ENCODE peak calls at places on chromosomes 11 and 22, in ten cellular contexts. T, Z, I, S, F, B, J, H, C and A are unnamed samples.

GRCh38 chr22:21652547-21653545 is 10.7 kb downstream of the SDF2L1 start:
- DNase-seq in T (no peak), Z (no peak), I (no peak), S (no peak), F (no peak), B (no peak), J (no peak), H (no peak), C (no peak), A (no peak)

GRCh38 chr22:20256562-20257473 is 11.3 kb downstream of the RTN4R start:
- DNase-seq in T (no peak), Z (no peak), I (no peak), S (no peak), F (no peak), B (no peak), J (no peak), H (no peak), C (no peak), A (no peak)

GRCh38 chr11:36258730-36259360 is 30.4 kb downstream of the COMMD9 start:
- DNase-seq in T (peak; percentile 56), Z (peak; percentile 65), I (peak; percentile 58), S (peak; percentile 88), F (peak; percentile 57), B (no peak), J (no peak), H (no peak), C (peak; percentile 58), A (no peak)

GRCh38 chr11:26286472-26287066 is 45.4 kb upstream of the ANO3 start:
- DNase-seq in T (no peak), Z (no peak), I (peak; percentile 49), S (peak; percentile 52), F (no peak), B (no peak), J (no peak), H (no peak), C (no peak), A (no peak)

GRCh38 chr11:114233755-114234154 is 62.4 kb upstream of the NNMT start:
- DNase-seq in T (no peak), Z (no peak), I (peak; percentile 67), S (peak; percentile 35), F (peak; percentile 18), B (no peak), J (no peak), H (no peak), C (no peak), A (no peak)

GRCh38 chr22:40044870-40045834 is 50.4 kb downstream of the FAM83F start:
- DNase-seq in T (peak; percentile 45), Z (peak; percentile 69), I (peak; percentile 75), S (peak; percentile 59), F (no peak), B (peak; percentile 65), J (peak; percentile 72), H (no peak), C (peak; percentile 56), A (peak; percentile 70)

GRCh38 chr11:67732045-67732787 is 57.8 kb upstream of the ALDH3B2 start:
- DNase-seq in T (no peak), Z (peak; percentile 86), I (peak; percentile 84), S (peak; percentile 80), F (no peak), B (peak; percentile 49), J (peak; percentile 25), H (peak; percentile 76), C (peak; percentile 13), A (peak; percentile 1)

GRCh38 chr11:102727890-102728289 is 3.1 kb upstream of the MMP8 start:
- DNase-seq in T (no peak), Z (no peak), I (no peak), S (no peak), F (no peak), B (no peak), J (no peak), H (no peak), C (peak; percentile 15), A (no peak)

GRCh38 chr11:76604081-76604601 is 66.4 kb downstream of the LRRC32 start:
- DNase-seq in T (no peak), Z (peak; percentile 19), I (no peak), S (peak; percentile 86), F (no peak), B (no peak), J (no peak), H (peak; percentile 86), C (no peak), A (no peak)

GRCh38 chr11:104897891-104898684 is at the start of gene CASP12:
- DNase-seq in T (no peak), Z (no peak), I (no peak), S (no peak), F (no peak), B (no peak), J (no peak), H (no peak), C (no peak), A (no peak)

GRCh38 chr11:2265396-2265795 is 5.0 kb downstream of the ASCL2 start:
- DNase-seq in T (peak; percentile 29), Z (no peak), I (no peak), S (no peak), F (no peak), B (no peak), J (no peak), H (peak; percentile 77), C (no peak), A (peak; percentile 61)

GRCh38 chr11:110335358-110335757 is 38.9 kb upstream of the RDX start:
- DNase-seq in T (no peak), Z (no peak), I (no peak), S (no peak), F (no peak), B (no peak), J (no peak), H (no peak), C (no peak), A (no peak)

GRCh38 chr11:1382831-1383607 is 6.7 kb upstream of the BRSK2 start:
- DNase-seq in T (peak; percentile 73), Z (peak; percentile 74), I (peak; percentile 55), S (peak; percentile 38), F (peak; percentile 54), B (peak; percentile 68), J (peak; percentile 77), H (peak; percentile 96), C (peak; percentile 87), A (peak; percentile 78)

GRCh38 chr22:44444341-44445306 is 53.4 kb downstream of the RTL6 start:
- DNase-seq in T (no peak), Z (no peak), I (no peak), S (no peak), F (no peak), B (no peak), J (no peak), H (peak; percentile 81), C (no peak), A (no peak)

GRCh38 chr11:81886406-81887075 is 847.1 kb downstream of the FAM181B start:
- DNase-seq in T (no peak), Z (no peak), I (no peak), S (no peak), F (no peak), B (no peak), J (no peak), H (no peak), C (no peak), A (no peak)

GRCh38 chr11:96760815-96761214 is 371.0 kb downstream of the JRKL start:
- DNase-seq in T (no peak), Z (no peak), I (no peak), S (no peak), F (no peak), B (no peak), J (no peak), H (no peak), C (no peak), A (no peak)

GRCh38 chr11:112962854-112963367 is 1.7 kb downstream of the NCAM1 start:
- DNase-seq in T (no peak), Z (peak; percentile 87), I (peak; percentile 95), S (peak; percentile 64), F (peak; percentile 69), B (no peak), J (no peak), H (no peak), C (peak; percentile 38), A (no peak)

GRCh38 chr22:46069518-46070214 is 80.7 kb upstream of the PPARA start:
- DNase-seq in T (peak; percentile 91), Z (peak; percentile 89), I (peak; percentile 92), S (peak; percentile 94), F (peak; percentile 80), B (no peak), J (no peak), H (peak; percentile 93), C (peak; percentile 96), A (no peak)

GRCh38 chr22:24411256-24412004 is 16.0 kb upstream of the ADORA2A start:
- DNase-seq in T (no peak), Z (no peak), I (no peak), S (no peak), F (no peak), B (no peak), J (no peak), H (peak; percentile 54), C (no peak), A (no peak)

GRCh38 chr11:78147807-78148206 is 8.4 kb upstream of the ALG8 start:
- DNase-seq in T (no peak), Z (no peak), I (peak; percentile 91), S (peak; percentile 18), F (peak; percentile 74), B (no peak), J (no peak), H (peak; percentile 17), C (no peak), A (no peak)

GRCh38 chr22:31585161-31585859 is 76.7 kb downstream of the PISD start:
- DNase-seq in T (no peak), Z (no peak), I (no peak), S (no peak), F (no peak), B (no peak), J (no peak), H (peak; percentile 14), C (peak; percentile 11), A (no peak)

GRCh38 chr11:18865951-18866350 is 73.3 kb downstream of the MRGPRX1 start:
- DNase-seq in T (no peak), Z (no peak), I (no peak), S (no peak), F (no peak), B (no peak), J (no peak), H (no peak), C (no peak), A (no peak)

GRCh38 chr22:17724678-17725464 is 49.4 kb downstream of the BID start:
- DNase-seq in T (no peak), Z (no peak), I (no peak), S (no peak), F (no peak), B (no peak), J (no peak), H (peak; percentile 21), C (no peak), A (no peak)

GRCh38 chr11:20131744-20132666 is 28.3 kb downstream of the DBX1 start:
- DNase-seq in T (peak; percentile 58), Z (peak; percentile 67), I (peak; percentile 30), S (no peak), F (no peak), B (peak; percentile 7), J (peak; percentile 37), H (peak; percentile 93), C (peak; percentile 51), A (no peak)

GRCh38 chr11:87307101-87307500 is 269.4 kb downstream of the TMEM135 start:
- DNase-seq in T (no peak), Z (no peak), I (no peak), S (no peak), F (no peak), B (no peak), J (no peak), H (no peak), C (no peak), A (no peak)

GRCh38 chr11:17244046-17244445 is 32.5 kb upstream of the NUCB2 start:
- DNase-seq in T (no peak), Z (no peak), I (no peak), S (no peak), F (no peak), B (no peak), J (no peak), H (no peak), C (no peak), A (no peak)

GRCh38 chr22:47043835-47044721 is 281.6 kb downstream of the TBC1D22A start:
- DNase-seq in T (peak; percentile 44), Z (no peak), I (peak; percentile 66), S (peak; percentile 86), F (peak; percentile 73), B (no peak), J (no peak), H (no peak), C (peak; percentile 88), A (no peak)

GRCh38 chr11:128042290-128042751 is 545.0 kb downstream of the ETS1 start:
- DNase-seq in T (no peak), Z (no peak), I (no peak), S (no peak), F (no peak), B (no peak), J (no peak), H (no peak), C (no peak), A (no peak)